ENCODE peak calls at places on chromosomes 7 and 10, in four cellular contexts. One of them, this sample, is unnamed. For H3K36me3, the result is how much of the 10 kb centered on the place peaks cover.

GRCh38 chr10:29519670-29520069 is 115.1 kb downstream of the SVIL start:
- DNase-seq in cardiac muscle cell: no peak
- DNase-seq in neural progenitor cell: no peak
- DNase-seq in mammary epithelial cell: no peak
- DNase-seq in this sample: no peak

GRCh38 chr7:3439333-3440030 is 138.4 kb downstream of the SDK1 start:
- DNase-seq in cardiac muscle cell: peak
- DNase-seq in neural progenitor cell: no peak
- DNase-seq in mammary epithelial cell: peak
- DNase-seq in this sample: peak

GRCh38 chr7:84194484-84195260 is at the start of gene SEMA3A:
- DNase-seq in mammary epithelial cell: peak
- DNase-seq in neural progenitor cell: peak
- DNase-seq in cardiac muscle cell: peak
- DNase-seq in this sample: peak

GRCh38 chr10:119049361-119049760 is 19.8 kb downstream of the NANOS1 start:
- DNase-seq in cardiac muscle cell: no peak
- DNase-seq in mammary epithelial cell: no peak
- DNase-seq in neural progenitor cell: no peak
- DNase-seq in this sample: no peak

GRCh38 chr7:107847168-107847835 is 43.7 kb upstream of the DLD start:
- DNase-seq in cardiac muscle cell: no peak
- DNase-seq in mammary epithelial cell: no peak
- DNase-seq in neural progenitor cell: no peak
- DNase-seq in this sample: no peak

GRCh38 chr10:48467669-48468068 is 137.2 kb downstream of the ARHGAP22 start:
- DNase-seq in neural progenitor cell: peak
- DNase-seq in cardiac muscle cell: no peak
- DNase-seq in mammary epithelial cell: no peak
- DNase-seq in this sample: no peak

GRCh38 chr7:14837216-14837615 is 65.3 kb downstream of the DGKB start:
- DNase-seq in mammary epithelial cell: no peak
- DNase-seq in neural progenitor cell: no peak
- DNase-seq in cardiac muscle cell: no peak
- DNase-seq in this sample: peak

GRCh38 chr10:86876748-86877147 is 80.7 kb downstream of the MMRN2 start:
- DNase-seq in neural progenitor cell: no peak
- DNase-seq in mammary epithelial cell: no peak
- DNase-seq in cardiac muscle cell: peak
- DNase-seq in this sample: peak

GRCh38 chr10:100999742-101000601 is at the start of gene LZTS2:
- DNase-seq in mammary epithelial cell: peak
- DNase-seq in neural progenitor cell: peak
- DNase-seq in cardiac muscle cell: no peak
- DNase-seq in this sample: peak

GRCh38 chr7:133741078-133741477 is 386.1 kb upstream of the LRGUK start:
- DNase-seq in mammary epithelial cell: no peak
- DNase-seq in neural progenitor cell: no peak
- DNase-seq in cardiac muscle cell: no peak
- DNase-seq in this sample: no peak

GRCh38 chr7:45514944-45515343 is 59.2 kb upstream of the ADCY1 start:
- DNase-seq in mammary epithelial cell: no peak
- DNase-seq in cardiac muscle cell: no peak
- DNase-seq in neural progenitor cell: peak
- DNase-seq in this sample: no peak

DNA sequence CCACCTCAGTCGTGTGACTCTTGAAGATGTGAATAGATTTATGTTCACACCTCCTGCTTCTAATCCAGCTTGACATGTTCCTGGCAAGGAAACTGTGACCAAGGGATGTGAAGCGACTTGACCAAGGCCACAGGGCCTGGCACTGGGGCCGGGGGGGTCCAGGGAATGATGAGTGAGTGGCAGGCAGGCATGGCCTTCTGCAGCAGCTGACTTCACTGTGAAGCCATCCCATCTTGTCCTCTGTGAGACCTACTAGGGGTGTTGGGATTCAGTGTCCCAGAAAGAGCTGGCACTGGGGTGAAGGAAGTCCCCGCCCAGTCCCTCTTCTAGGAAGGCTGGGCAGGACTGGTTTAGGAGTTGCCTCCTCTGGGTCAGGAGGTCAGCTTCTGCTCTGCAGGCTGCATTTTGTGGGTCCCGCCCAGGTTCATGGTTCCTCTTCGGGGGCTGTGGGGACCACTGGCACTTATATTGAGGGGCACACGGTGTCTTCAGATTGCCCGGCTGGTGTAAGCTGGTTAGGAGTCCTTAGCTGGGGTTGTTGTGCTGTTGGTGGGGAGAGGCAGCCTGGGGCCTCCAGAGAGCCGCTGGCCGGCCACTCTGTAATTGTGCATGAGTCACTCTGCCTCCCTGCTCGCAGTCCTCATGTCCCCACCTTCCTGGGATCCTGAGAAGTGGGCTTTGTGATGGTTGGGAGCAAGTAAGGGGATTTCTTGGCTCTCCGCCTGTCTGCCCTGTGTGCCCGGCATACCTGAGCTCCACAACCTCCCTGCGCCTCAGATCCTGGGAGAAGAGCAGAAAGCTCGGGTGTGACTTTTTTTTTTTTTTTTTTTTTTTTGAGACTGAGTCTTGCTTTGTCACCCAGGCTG is 11.0 kb downstream of the ZMIZ1 start:
- DNase-seq in cardiac muscle cell: peak
- DNase-seq in neural progenitor cell: no peak
- DNase-seq in mammary epithelial cell: no peak
- DNase-seq in this sample: peak
- H3K4me3 ChIP-seq in cardiac muscle cell: no peak
- H3K4me3 ChIP-seq in neural progenitor cell: no peak
- H3K4me3 ChIP-seq in mammary epithelial cell: no peak
- H3K4me3 ChIP-seq in this sample: peak

GRCh38 chr7:98991141-98991540 is 112.8 kb downstream of the TRRAP start:
- DNase-seq in cardiac muscle cell: no peak
- DNase-seq in neural progenitor cell: no peak
- DNase-seq in mammary epithelial cell: no peak
- DNase-seq in this sample: no peak

GRCh38 chr7:98995111-98995510 is 116.8 kb downstream of the TRRAP start:
- DNase-seq in neural progenitor cell: no peak
- DNase-seq in cardiac muscle cell: no peak
- DNase-seq in mammary epithelial cell: no peak
- DNase-seq in this sample: no peak

GRCh38 chr7:98994046-98994944 is 116.0 kb downstream of the TRRAP start:
- DNase-seq in cardiac muscle cell: no peak
- DNase-seq in mammary epithelial cell: no peak
- DNase-seq in neural progenitor cell: no peak
- DNase-seq in this sample: no peak

GRCh38 chr7:98992076-98992475 is 113.7 kb downstream of the TRRAP start:
- DNase-seq in mammary epithelial cell: no peak
- DNase-seq in neural progenitor cell: no peak
- DNase-seq in cardiac muscle cell: no peak
- DNase-seq in this sample: no peak

GRCh38 chr7:98993024-98993897 is 114.9 kb downstream of the TRRAP start:
- DNase-seq in cardiac muscle cell: no peak
- DNase-seq in mammary epithelial cell: no peak
- DNase-seq in neural progenitor cell: no peak
- DNase-seq in this sample: no peak
- H3K36me3 ChIP-seq in cardiac muscle cell: half or more
- H3K36me3 ChIP-seq in mammary epithelial cell: under half
- H3K36me3 ChIP-seq in neural progenitor cell: under half
- H3K36me3 ChIP-seq in this sample: half or more

DNA sequence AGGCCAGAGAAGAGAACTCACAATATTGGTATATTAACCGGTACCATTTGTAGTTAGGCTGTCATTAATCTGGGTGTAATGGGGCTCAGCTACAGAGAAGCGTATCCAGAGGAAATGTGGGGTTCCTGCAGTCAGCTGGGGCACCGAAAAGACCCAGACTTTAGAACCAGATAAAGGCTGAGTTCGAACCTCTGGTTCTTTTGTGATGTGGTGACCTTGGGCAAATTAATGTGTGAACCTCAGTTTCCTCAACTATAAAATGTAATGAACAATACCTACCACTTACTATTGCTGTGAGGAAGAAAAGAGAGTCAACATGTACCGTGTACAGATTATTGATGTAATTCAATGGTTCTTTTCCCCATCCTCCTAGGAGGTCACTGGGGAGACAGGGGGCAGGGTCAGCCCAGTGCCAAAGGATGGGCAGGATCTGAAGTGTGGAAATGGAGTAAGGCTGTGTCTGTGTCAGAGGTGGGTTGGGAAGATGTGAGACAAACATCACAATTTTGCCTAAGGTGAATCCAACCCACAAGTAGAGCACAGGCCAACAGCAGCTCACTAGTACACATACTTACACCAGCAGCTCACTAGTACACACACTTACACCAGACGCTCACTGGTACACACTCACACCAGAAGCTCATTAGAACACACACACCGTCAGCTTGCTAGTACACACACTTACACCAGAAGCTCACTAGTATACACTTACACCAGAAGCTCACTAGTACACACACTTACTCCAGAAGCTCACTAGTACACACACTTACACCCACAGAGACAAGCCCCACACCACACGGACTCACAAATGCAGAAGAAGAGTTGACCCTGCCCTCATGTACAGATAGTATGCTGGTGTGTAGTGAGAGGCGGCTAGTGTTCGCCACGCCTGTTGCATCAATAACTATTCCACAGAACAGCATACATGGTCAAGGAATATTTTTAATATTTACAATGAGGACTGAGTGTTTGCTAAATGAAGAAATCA is 28.0 kb downstream of the PRSS2 start:
- DNase-seq in cardiac muscle cell: no peak
- DNase-seq in mammary epithelial cell: no peak
- DNase-seq in neural progenitor cell: no peak
- DNase-seq in this sample: no peak
- H3K4me3 ChIP-seq in cardiac muscle cell: no peak
- H3K4me3 ChIP-seq in mammary epithelial cell: no peak
- H3K4me3 ChIP-seq in neural progenitor cell: peak
- H3K4me3 ChIP-seq in this sample: no peak

GRCh38 chr10:113890769-113891168 is 36.3 kb downstream of the NHLRC2 start:
- DNase-seq in cardiac muscle cell: peak
- DNase-seq in mammary epithelial cell: no peak
- DNase-seq in neural progenitor cell: no peak
- DNase-seq in this sample: no peak
- H3K36me3 ChIP-seq in cardiac muscle cell: under half
- H3K36me3 ChIP-seq in mammary epithelial cell: under half
- H3K36me3 ChIP-seq in neural progenitor cell: under half
- H3K36me3 ChIP-seq in this sample: under half

GRCh38 chr10:132133005-132133404 is 53.7 kb upstream of the DPYSL4 start:
- DNase-seq in mammary epithelial cell: no peak
- DNase-seq in neural progenitor cell: peak
- DNase-seq in cardiac muscle cell: no peak
- DNase-seq in this sample: no peak
- H3K4me3 ChIP-seq in mammary epithelial cell: no peak
- H3K4me3 ChIP-seq in neural progenitor cell: no peak
- H3K4me3 ChIP-seq in cardiac muscle cell: no peak
- H3K4me3 ChIP-seq in this sample: no peak